ENCODE peak calls at places on chromosomes 13 and 19, in ten cellular contexts. E is prostate gland; M is HS-27A; X is stimulated activated CD8-positive, alpha-beta memory T cell treated with anti-CD3 and anti-CD28 coated beads, Interleukin-4, amount 100 ng/mL, for 1 hour; I is AG08395; Z is head of caudate nucleus; N is CD8-positive, alpha-beta T cell; G is fibroblast of lung; A is non-pigmented ciliary epithelial cell; K is T-helper 2 cell. O is an unnamed sample.

GRCh38 chr19:4010808-4011110 is 3.2 kb downstream of the PIAS4 start:
- DNase-seq in X (no peak), I (no peak), K (no peak), M (no peak), E (no peak), A (no peak), Z (no peak), G (no peak), N (no peak), O (no peak)

GRCh38 chr19:9321338-9321737 is 2.6 kb upstream of the ZNF559 start:
- DNase-seq in M (no peak), N (no peak), K (no peak), I (no peak), E (no peak), Z (no peak), X (no peak), G (no peak), A (no peak), O (no peak)

GRCh38 chr19:56152644-56153043 is 11.6 kb downstream of the ZNF444 start:
- DNase-seq in M (no peak), I (no peak), Z (no peak), K (no peak), N (no peak), X (no peak), G (no peak), E (no peak), A (no peak), O (no peak)

GRCh38 chr19:41528106-41528505 is 47.9 kb upstream of the CEACAM21 start:
- DNase-seq in A (no peak), I (no peak), N (no peak), X (no peak), Z (no peak), E (no peak), G (peak; percentile 14), M (no peak), K (no peak), O (no peak)

GRCh38 chr13:20136781-20137703 is 23.8 kb downstream of the GJA3 start:
- DNase-seq in A (no peak), E (no peak), N (peak; percentile 5), G (peak; percentile 18), X (no peak), Z (peak; percentile 50), M (no peak), I (no peak), K (peak; percentile 25), O (no peak)

GRCh38 chr19:31145021-31145420 is 204.2 kb downstream of the TSHZ3 start:
- DNase-seq in G (no peak), I (no peak), A (no peak), K (no peak), M (no peak), E (peak; percentile 58), Z (no peak), X (no peak), N (no peak), O (no peak)

GRCh38 chr19:49681830-49682229 is 4.8 kb downstream of the PRMT1 start:
- DNase-seq in N (no peak), G (no peak), K (no peak), I (no peak), E (no peak), M (no peak), Z (no peak), A (no peak), X (no peak), O (no peak)

GRCh38 chr19:28501979-28502378 is 711.0 kb downstream of the UQCRFS1 start:
- DNase-seq in E (no peak), K (no peak), Z (no peak), N (no peak), I (no peak), G (no peak), X (no peak), A (no peak), M (no peak), O (no peak)

GRCh38 chr19:6061420-6062130 is 48.7 kb downstream of the RFX2 start:
- DNase-seq in K (no peak), M (no peak), G (no peak), I (no peak), E (peak; percentile 50), X (no peak), Z (no peak), N (no peak), A (no peak), O (no peak)

GRCh38 chr19:35144600-35145436 is 1.8 kb downstream of the FXYD7 start:
- DNase-seq in X (no peak), Z (no peak), M (peak; percentile 49), I (no peak), K (no peak), G (no peak), N (no peak), E (no peak), A (no peak), O (no peak)